ENCODE peak calls at places on chromosomes 1 and 21, in seven cellular contexts. T is CD8-positive, alpha-beta T cell; A is GM12865; S is heart right ventricle; M is Peyer's patch; K is lower lobe of right lung; U is OCI-LY7. F is an unnamed sample.

GRCh38 chr21:38669186-38669585 is 136.5 kb upstream of the ETS2 start:
- DNase-seq in K (no peak), U (peak), T (no peak), A (peak), S (no peak), M (no peak), F (no peak)

GRCh38 chr1:9371391-9371935 is 78.8 kb downstream of the SPSB1 start:
- DNase-seq in K (no peak), U (no peak), A (no peak), T (no peak), M (no peak), S (peak), F (no peak)

GRCh38 chr1:234368320-234369032 is 4.8 kb upstream of the COA6 start:
- DNase-seq in U (no peak), A (no peak), M (no peak), T (no peak), S (no peak), K (no peak), F (no peak)

GRCh38 chr1:220880726-220881506 is 1.7 kb downstream of the HLX start:
- DNase-seq in T (no peak), U (no peak), A (no peak), K (peak), S (peak), M (peak), F (no peak)

GRCh38 chr1:109259674-109260557 is 10.6 kb downstream of the CELSR2 start:
- DNase-seq in M (no peak), A (no peak), K (no peak), S (no peak), U (no peak), T (no peak), F (no peak)

GRCh38 chr21:45496968-45497845 is 45.0 kb downstream of the SLC19A1 start:
- DNase-seq in A (no peak), M (no peak), U (no peak), K (peak), S (peak), T (no peak), F (no peak)

GRCh38 chr1:109759513-109760334 is 4.0 kb downstream of the EPS8L3 start:
- DNase-seq in K (peak), U (no peak), A (no peak), M (peak), T (peak), S (no peak), F (no peak)

GRCh38 chr1:94037392-94038229 is 83.3 kb downstream of the ABCA4 start:
- DNase-seq in K (no peak), T (no peak), M (no peak), S (no peak), A (peak), U (no peak), F (no peak)

GRCh38 chr1:174165471-174166137 is 6.3 kb downstream of the RABGAP1L start:
- DNase-seq in M (no peak), S (no peak), A (peak), K (no peak), U (peak), T (no peak), F (no peak)

GRCh38 chr1:58214674-58215073 is 331.9 kb downstream of the OMA1 start:
- DNase-seq in S (no peak), U (no peak), M (no peak), A (no peak), T (no peak), K (no peak), F (no peak)

GRCh38 chr1:200399860-200400259 is 10.0 kb downstream of the ZNF281 start:
- DNase-seq in M (no peak), T (no peak), A (no peak), K (no peak), S (no peak), U (no peak), F (no peak)

GRCh38 chr21:16865612-16866011 is 647.2 kb upstream of the CXADR start:
- DNase-seq in K (no peak), T (no peak), A (no peak), S (no peak), U (no peak), M (no peak), F (no peak)

GRCh38 chr1:230139306-230139705 is 72.3 kb downstream of the GALNT2 start:
- DNase-seq in U (no peak), T (no peak), M (no peak), A (no peak), S (no peak), K (no peak), F (no peak)

GRCh38 chr21:44919111-44919912 is 1.4 kb downstream of the ITGB2 start:
- DNase-seq in T (no peak), A (no peak), U (no peak), S (no peak), M (no peak), K (peak), F (no peak)

GRCh38 chr1:238152119-238152518 is 261.4 kb upstream of the ZP4 start:
- DNase-seq in A (no peak), K (no peak), M (no peak), U (no peak), T (no peak), S (no peak), F (no peak)

GRCh38 chr1:236994450-236994849 is 9.8 kb downstream of the MT1HL1 start:
- DNase-seq in A (no peak), K (no peak), M (no peak), U (no peak), S (no peak), T (no peak), F (no peak)

GRCh38 chr1:227905573-227906487 is 41.9 kb downstream of the WNT9A start:
- DNase-seq in M (no peak), K (no peak), U (no peak), T (no peak), S (peak), A (no peak), F (no peak)

GRCh38 chr1:1629430-1630190 is 2.4 kb upstream of the MMP23B start:
- DNase-seq in K (peak), A (peak), M (peak), S (peak), T (peak), U (peak), F (no peak)

GRCh38 chr1:116763787-116764465 is 9.7 kb downstream of the CD2 start:
- DNase-seq in S (no peak), M (peak), T (peak), U (peak), K (no peak), A (peak), F (no peak)

GRCh38 chr1:247441621-247442020 is 16.3 kb downstream of the OR2B11 start:
- DNase-seq in M (no peak), U (no peak), T (no peak), A (no peak), S (no peak), K (no peak), F (no peak)

GRCh38 chr1:28877132-28877781 is 37.1 kb upstream of the EPB41 start:
- DNase-seq in S (peak), A (peak), T (peak), M (peak), K (peak), U (peak), F (peak)

GRCh38 chr1:110605901-110606783 is at the start of gene KCNA2:
- DNase-seq in U (no peak), K (no peak), S (peak), A (no peak), T (no peak), M (no peak), F (no peak)

GRCh38 chr1:187396929-187397796 is 568.4 kb downstream of the PLA2G4A start:
- DNase-seq in A (no peak), K (no peak), U (no peak), M (no peak), S (no peak), T (no peak), F (no peak)

GRCh38 chr1:27994060-27994459 is 34.3 kb downstream of the XKR8 start:
- DNase-seq in K (no peak), U (no peak), A (no peak), S (no peak), T (no peak), M (no peak), F (no peak)

GRCh38 chr1:6353948-6354658 is 39.5 kb downstream of the ACOT7 start:
- DNase-seq in A (no peak), U (no peak), S (peak), T (no peak), K (peak), M (peak), F (no peak)

GRCh38 chr1:3049905-3050304 is 19.1 kb upstream of the PRDM16 start:
- DNase-seq in A (no peak), K (no peak), T (no peak), U (no peak), S (no peak), M (no peak), F (no peak)

GRCh38 chr1:68653882-68654281 is 157.0 kb upstream of the DEPDC1 start:
- DNase-seq in M (no peak), A (no peak), U (no peak), K (no peak), S (no peak), T (no peak), F (no peak)

GRCh38 chr1:35557118-35557610 is at the start of gene KIAA0319L:
- DNase-seq in M (peak), U (no peak), A (no peak), T (no peak), K (peak), S (peak), F (no peak)

GRCh38 chr1:59898927-59899326 is 27.6 kb downstream of the CYP2J2 start:
- DNase-seq in S (no peak), T (no peak), A (no peak), U (no peak), M (no peak), K (no peak), F (no peak)

GRCh38 chr1:59901770-59902388 is 24.7 kb downstream of the CYP2J2 start:
- DNase-seq in M (no peak), U (no peak), A (no peak), K (no peak), S (no peak), T (no peak), F (no peak)

GRCh38 chr1:59897165-59897564 is 29.4 kb downstream of the CYP2J2 start:
- DNase-seq in K (no peak), M (no peak), A (no peak), T (no peak), U (no peak), S (no peak), F (no peak)

GRCh38 chr1:59903136-59903754 is 23.3 kb downstream of the CYP2J2 start:
- DNase-seq in S (no peak), T (no peak), A (peak), M (no peak), U (no peak), K (no peak), F (no peak)

DNA sequence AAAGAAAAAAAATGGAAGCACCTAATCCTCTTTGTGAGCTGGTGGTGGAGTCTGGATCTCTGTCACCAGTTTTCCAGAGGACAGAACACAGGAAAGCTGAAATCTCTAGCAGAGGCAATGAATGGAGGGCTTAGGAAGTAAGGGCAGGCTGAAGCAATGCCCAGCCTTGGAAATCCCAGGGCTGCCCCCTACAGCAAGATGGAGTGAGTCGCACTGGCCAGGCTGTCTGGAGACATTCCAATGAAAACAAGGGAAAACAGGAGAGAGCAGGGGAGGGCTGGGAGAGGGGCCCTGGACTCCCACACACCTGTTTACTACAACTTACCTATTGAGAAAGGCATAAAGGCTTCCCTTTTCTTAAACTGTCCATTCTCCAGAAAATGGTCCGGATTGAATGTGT is 25.9 kb downstream of the CYP2J2 start:
- DNase-seq in T (no peak), A (no peak), U (no peak), M (no peak), K (no peak), S (no peak), F (no peak)
- TF ChIP-seq CTCF in T (no peak), A (no peak), U (no peak), M (no peak), K (no peak), S (no peak), F (no peak)

GRCh38 chr1:108050911-108051624 is 86.1 kb upstream of the VAV3 start:
- DNase-seq in T (peak), S (no peak), M (no peak), U (no peak), A (no peak), K (no peak), F (no peak)
- H3K4me3 ChIP-seq in T (no peak), S (peak), M (no peak), U (no peak), A (no peak), K (peak), F (no peak)

GRCh38 chr1:76492752-76493420 is 374.4 kb upstream of the ST6GALNAC5 start:
- DNase-seq in K (no peak), S (no peak), U (no peak), M (no peak), A (no peak), T (no peak), F (no peak)

GRCh38 chr1:76491737-76492136 is 375.5 kb upstream of the ST6GALNAC5 start:
- DNase-seq in U (no peak), S (no peak), A (no peak), K (no peak), M (no peak), T (no peak), F (no peak)

GRCh38 chr1:76500111-76500510 is 367.2 kb upstream of the ST6GALNAC5 start:
- DNase-seq in U (no peak), T (no peak), M (no peak), K (no peak), S (no peak), A (no peak), F (no peak)

DNA sequence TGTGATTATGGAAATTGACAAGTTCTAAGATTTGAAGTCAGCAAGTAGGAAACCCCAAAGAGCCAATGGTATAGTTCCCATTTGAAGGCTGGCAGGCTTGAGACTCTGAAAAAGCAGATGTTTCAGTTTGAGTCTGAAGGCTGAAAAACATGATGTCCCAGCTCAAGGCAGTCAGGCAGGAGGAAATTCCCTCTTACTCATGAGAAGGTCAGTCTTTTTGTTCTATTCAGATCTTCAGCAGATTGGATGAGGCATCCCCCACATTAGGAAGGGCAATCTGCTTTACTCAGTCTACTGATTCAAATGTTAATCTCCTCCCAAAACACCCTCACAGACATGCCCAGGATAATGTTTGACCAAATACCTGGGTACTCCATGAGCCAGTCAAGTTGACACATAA is 372.5 kb upstream of the ST6GALNAC5 start:
- DNase-seq in K (no peak), T (no peak), A (peak), U (no peak), S (no peak), M (no peak), F (peak)
- TF ChIP-seq CTCF in K (no peak), T (no peak), A (no peak), U (no peak), S (no peak), M (no peak), F (no peak)

DNA sequence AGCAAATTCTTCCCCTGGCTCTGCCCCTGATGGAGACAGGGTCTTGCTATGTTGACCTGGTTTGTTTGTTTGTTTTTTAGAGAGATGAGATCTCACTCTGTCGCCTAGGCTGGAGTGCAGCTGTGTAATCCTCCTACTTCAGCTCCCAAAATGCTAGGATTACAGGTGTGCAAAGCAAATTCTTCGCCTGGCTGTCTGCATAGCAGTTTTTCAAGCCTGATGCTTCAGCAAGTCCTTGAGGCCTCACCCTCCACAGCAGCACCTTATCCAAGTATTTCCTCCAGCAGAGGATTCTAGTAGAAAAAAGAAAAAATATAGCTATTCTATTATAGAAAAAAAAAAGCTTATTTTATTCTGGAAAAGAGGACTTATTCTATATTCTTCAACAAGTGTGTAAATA is 15.1 kb upstream of the RPL5 start:
- DNase-seq in K (no peak), A (no peak), M (no peak), T (no peak), S (no peak), U (no peak), F (no peak)
- H3K4me3 ChIP-seq in K (no peak), A (no peak), M (no peak), T (no peak), S (no peak), U (no peak), F (no peak)

DNA sequence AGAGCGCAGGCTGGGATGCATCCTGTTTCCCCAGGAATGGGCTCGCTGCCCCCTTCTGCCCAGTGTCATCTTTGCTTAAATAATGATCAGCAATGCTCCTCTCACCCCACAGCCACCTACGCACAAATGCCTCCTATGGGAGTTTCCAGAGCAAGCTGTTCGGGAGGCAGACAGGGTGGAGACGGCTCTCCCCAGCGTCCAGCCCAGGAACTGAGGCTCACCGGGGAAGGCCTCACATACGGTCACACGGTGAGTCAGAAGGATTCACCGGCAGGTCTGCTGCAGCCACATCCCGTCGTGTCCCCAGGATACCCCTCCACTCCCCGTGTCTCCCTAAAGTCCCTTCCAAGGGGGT is 40.3 kb upstream of the RUNX3 start:
- DNase-seq in S (no peak), A (no peak), U (no peak), T (no peak), K (no peak), M (no peak), F (no peak)
- TF ChIP-seq CTCF in S (no peak), A (no peak), U (no peak), T (no peak), K (no peak), M (no peak), F (no peak)

GRCh38 chr1:181095260-181095659 is 6.8 kb downstream of the IER5 start:
- DNase-seq in K (no peak), A (no peak), M (no peak), T (no peak), S (no peak), U (no peak), F (no peak)

GRCh38 chr1:181099152-181100014 is 10.9 kb downstream of the IER5 start:
- DNase-seq in K (no peak), M (no peak), A (peak), S (no peak), U (no peak), T (no peak), F (peak)

GRCh38 chr1:181095763-181096184 is 7.3 kb downstream of the IER5 start:
- DNase-seq in U (no peak), M (no peak), T (no peak), K (no peak), S (no peak), A (no peak), F (no peak)

GRCh38 chr1:181094813-181095212 is 6.3 kb downstream of the IER5 start:
- DNase-seq in A (no peak), K (no peak), U (no peak), S (no peak), M (no peak), T (no peak), F (no peak)

DNA sequence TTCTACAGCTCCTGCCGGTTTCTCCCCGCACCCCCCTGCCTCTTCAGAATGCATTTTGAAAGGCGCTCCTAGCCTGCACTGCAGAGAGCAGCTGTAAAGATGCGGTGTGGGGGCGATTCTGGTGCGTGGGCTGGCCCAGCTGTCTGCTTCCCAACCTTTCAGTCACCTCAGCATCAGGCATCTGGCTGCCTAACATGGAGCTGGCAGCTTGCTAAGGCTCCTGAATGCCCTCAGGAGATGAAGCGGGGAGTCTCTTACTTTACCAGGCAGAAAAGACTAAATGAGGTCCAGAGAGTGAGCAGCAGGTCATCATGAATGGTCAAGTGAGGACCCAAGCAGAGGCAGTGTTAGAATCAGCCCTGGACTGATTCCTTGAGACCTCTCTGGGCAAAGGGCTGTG is 8.7 kb downstream of the IER5 start:
- DNase-seq in U (no peak), T (no peak), S (no peak), M (no peak), K (no peak), A (no peak), F (no peak)
- H3K4me3 ChIP-seq in U (no peak), T (no peak), S (no peak), M (no peak), K (no peak), A (no peak), F (no peak)

F was measured in GM12864.